ENCODE peak calls at places on chromosomes 5 and 9, in five cellular contexts. L, N, T, Z and Y are unnamed samples.

GRCh38 chr5:63205976-63206375 is 627.4 kb downstream of the LRRC70 start:
- DNase-seq in L (no peak), N (no peak), T (no peak), Z (no peak), Y (no peak)

GRCh38 chr9:134357631-134358025 is 31.4 kb downstream of the RXRA start:
- DNase-seq in L (no peak), N (no peak), T (peak; percentile 61), Z (no peak), Y (no peak)

GRCh38 chr5:101080485-101081240 is 177.6 kb upstream of the ST8SIA4 start:
- DNase-seq in L (no peak), N (no peak), T (no peak), Z (no peak), Y (no peak)

GRCh38 chr9:107755267-107755666 is 265.7 kb upstream of the KLF4 start:
- DNase-seq in L (peak; percentile 25), N (peak; percentile 64), T (peak; percentile 67), Z (peak; percentile 91), Y (no peak)

GRCh38 chr5:14871084-14871572 is 450 bp downstream of the ANKH start:
- DNase-seq in L (no peak), N (peak; percentile 60), T (no peak), Z (no peak), Y (no peak)

GRCh38 chr9:112135706-112136105 is 39.4 kb downstream of the SUSD1 start:
- DNase-seq in L (no peak), N (peak; percentile 65), T (peak; percentile 41), Z (no peak), Y (no peak)

GRCh38 chr5:120538644-120539043 is 74.5 kb downstream of the PRR16 start:
- DNase-seq in L (peak; percentile 49), N (no peak), T (peak; percentile 31), Z (no peak), Y (no peak)

GRCh38 chr9:111857555-111858211 is 38.9 kb upstream of the UGCG start:
- DNase-seq in L (peak; percentile 43), N (no peak), T (peak; percentile 85), Z (no peak), Y (no peak)

GRCh38 chr9:135076876-135077430 is 10.5 kb upstream of the OLFM1 start:
- DNase-seq in L (no peak), N (peak; percentile 21), T (no peak), Z (no peak), Y (no peak)

GRCh38 chr5:7754997-7755596 is 95.8 kb downstream of the CFAP90 start:
- DNase-seq in L (peak; percentile 8), N (peak; percentile 50), T (peak; percentile 24), Z (no peak), Y (no peak)

GRCh38 chr9:102253099-102253498 is 514.7 kb upstream of the GRIN3A start:
- DNase-seq in L (no peak), N (no peak), T (no peak), Z (no peak), Y (no peak)

GRCh38 chr9:126228779-126229444 is 97.7 kb upstream of the MVB12B start:
- DNase-seq in L (peak; percentile 53), N (peak; percentile 82), T (peak; percentile 45), Z (peak; percentile 7), Y (no peak)

GRCh38 chr9:126299706-126300276 is 26.8 kb upstream of the MVB12B start:
- DNase-seq in L (no peak), N (no peak), T (no peak), Z (no peak), Y (no peak)

GRCh38 chr5:107544476-107544875 is 126.3 kb downstream of the EFNA5 start:
- DNase-seq in L (no peak), N (no peak), T (no peak), Z (no peak), Y (no peak)

GRCh38 chr5:40679071-40679997 is at the start of gene PTGER4:
- DNase-seq in L (peak; percentile 84), N (peak; percentile 97), T (peak; percentile 97), Z (peak; percentile 76), Y (no peak)

GRCh38 chr5:147956064-147956841 is 49.9 kb upstream of the C5orf46 start:
- DNase-seq in L (no peak), N (no peak), T (peak; percentile 62), Z (no peak), Y (no peak)

GRCh38 chr5:143213851-143214363 is 189.6 kb downstream of the NR3C1 start:
- DNase-seq in L (no peak), N (no peak), T (no peak), Z (no peak), Y (no peak)

GRCh38 chr5:90381213-90381929 is 28.2 kb downstream of the CETN3 start:
- DNase-seq in L (no peak), N (no peak), T (no peak), Z (no peak), Y (no peak)

GRCh38 chr9:136572003-136572595 is 26.3 kb upstream of the NOTCH1 start:
- DNase-seq in L (peak; percentile 69), N (no peak), T (no peak), Z (peak; percentile 88), Y (no peak)

GRCh38 chr5:140554454-140554853 is 2.8 kb downstream of the SRA1 start:
- DNase-seq in L (peak; percentile 73), N (no peak), T (peak; percentile 45), Z (no peak), Y (no peak)

GRCh38 chr5:140557136-140557805 is at the start of gene SRA1:
- DNase-seq in L (peak; percentile 91), N (peak; percentile 97), T (peak; percentile 87), Z (peak; percentile 38), Y (peak; percentile 41)

GRCh38 chr5:140556438-140556837 is 835 bp downstream of the SRA1 start:
- DNase-seq in L (no peak), N (no peak), T (no peak), Z (no peak), Y (no peak)

GRCh38 chr5:140557965-140558364 is 692 bp upstream of the SRA1 start:
- DNase-seq in L (no peak), N (no peak), T (no peak), Z (no peak), Y (no peak)

GRCh38 chr5:140555747-140556312 is 1.4 kb downstream of the SRA1 start:
- DNase-seq in L (no peak), N (no peak), T (no peak), Z (no peak), Y (no peak)
- H3K4me3 ChIP-seq in L (peak overlapping the region; percentile 84), N (no peak overlapping the region), T (peak overlapping the region; percentile 86), Z (peak overlapping the region; percentile 92), Y (peak overlapping the region; percentile 90)

GRCh38 chr5:125044491-125045282 is 298.2 kb upstream of the ZNF608 start:
- DNase-seq in L (peak; percentile 56), N (no peak), T (no peak), Z (no peak), Y (no peak)
- TF ChIP-seq CTCF in L (no peak), N (no peak), T (no peak), Z (no peak), Y (no peak)

DNA sequence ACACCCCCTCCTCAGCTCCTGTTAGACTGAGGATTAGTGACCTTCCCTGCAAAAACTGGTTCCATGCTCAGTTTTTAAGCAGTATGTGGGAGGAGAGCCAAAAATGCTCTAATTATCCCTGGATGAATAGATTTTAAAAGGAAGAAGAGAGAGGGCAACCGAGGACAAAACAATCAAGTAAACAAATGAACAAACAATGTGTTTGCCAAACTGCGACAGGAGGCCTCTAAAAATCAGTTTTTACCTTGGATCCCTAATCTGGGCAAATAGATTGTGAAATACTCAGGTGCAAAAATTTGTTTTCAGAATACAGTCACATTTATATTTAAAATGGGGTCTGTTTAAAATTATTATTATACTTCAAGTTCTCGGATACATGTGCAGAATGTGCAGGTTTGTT is 8.5 kb downstream of the TAL2 start:
- DNase-seq in L (no peak), N (no peak), T (no peak), Z (no peak), Y (no peak)
- H3K36me3 ChIP-seq in L (no peaks in the 10 kb centered on the region), N (no peaks in the 10 kb centered on the region), T (no peaks in the 10 kb centered on the region), Z (no peaks in the 10 kb centered on the region), Y (no peaks in the 10 kb centered on the region)

GRCh38 chr9:12775963-12776774 is 1.3 kb downstream of the LURAP1L start:
- DNase-seq in L (peak; percentile 88), N (peak; percentile 88), T (peak; percentile 88), Z (peak; percentile 73), Y (no peak)
- H3K4me3 ChIP-seq in L (peak overlapping the region; percentile 78), N (peak overlapping the region; percentile 36), T (peak overlapping the region; percentile 84), Z (peak overlapping the region; percentile 85), Y (peak overlapping the region; percentile 60)

GRCh38 chr5:67053229-67053628 is 143.4 kb downstream of the CD180 start:
- DNase-seq in L (no peak), N (no peak), T (no peak), Z (no peak), Y (no peak)
- TF ChIP-seq CTCF in L (no peak), N (no peak), T (no peak), Z (no peak), Y (no peak)

DNA sequence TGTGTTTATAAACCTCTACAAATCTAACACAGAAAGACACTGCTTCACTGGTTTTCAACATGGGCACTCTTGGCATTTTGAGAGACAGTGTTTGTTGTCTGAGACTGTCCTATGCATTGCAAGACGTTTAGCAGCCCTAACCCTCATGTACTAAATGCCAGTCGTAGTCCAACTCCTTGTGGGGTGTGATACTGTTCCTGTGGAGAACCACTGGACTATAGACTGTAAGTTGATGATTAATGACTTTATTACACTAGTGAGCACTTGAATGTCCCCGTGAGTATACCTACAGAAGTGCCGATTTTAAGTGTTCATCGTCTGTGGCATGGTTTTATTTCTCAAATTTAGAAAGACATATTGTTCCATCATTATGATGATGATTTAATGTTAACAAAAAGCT is 46.2 kb downstream of the RECK start:
- DNase-seq in L (no peak), N (no peak), T (no peak), Z (no peak), Y (no peak)
- H3K36me3 ChIP-seq in L (no peaks in the 10 kb centered on the region), N (no peaks in the 10 kb centered on the region), T (no peaks in the 10 kb centered on the region), Z (no peaks in the 10 kb centered on the region), Y (peaks cover 22% of the 10 kb centered on the region)

GRCh38 chr9:75941577-75942311 is 51.3 kb downstream of the PCSK5 start:
- DNase-seq in L (no peak), N (no peak), T (no peak), Z (no peak), Y (no peak)

GRCh38 chr9:75937859-75938258 is 47.4 kb downstream of the PCSK5 start:
- DNase-seq in L (no peak), N (no peak), T (no peak), Z (no peak), Y (no peak)

GRCh38 chr9:75935606-75936005 is 45.1 kb downstream of the PCSK5 start:
- DNase-seq in L (no peak), N (no peak), T (no peak), Z (no peak), Y (no peak)

GRCh38 chr9:75941066-75941465 is 50.6 kb downstream of the PCSK5 start:
- DNase-seq in L (no peak), N (no peak), T (peak; percentile 94), Z (no peak), Y (no peak)

GRCh38 chr9:75939712-75940111 is 49.2 kb downstream of the PCSK5 start:
- DNase-seq in L (no peak), N (no peak), T (no peak), Z (no peak), Y (no peak)
- H3K4me3 ChIP-seq in L (no peak overlapping the region), N (no peak overlapping the region), T (no peak overlapping the region), Z (no peak overlapping the region), Y (no peak overlapping the region)

GRCh38 chr5:146947181-146947941 is 68.8 kb upstream of the PPP2R2B start:
- DNase-seq in L (no peak), N (no peak), T (peak; percentile 11), Z (no peak), Y (no peak)
- TF ChIP-seq CTCF in L (peak; percentile 49), N (no peak), T (peak; percentile 57), Z (peak; percentile 36), Y (peak; percentile 23)

GRCh38 chr9:133352635-133353340 is 3.5 kb downstream of the SURF1 start:
- DNase-seq in L (no peak), N (no peak), T (no peak), Z (no peak), Y (no peak)
- H3K36me3 ChIP-seq in L (peaks cover 54% of the 10 kb centered on the region), N (peaks cover 3% of the 10 kb centered on the region), T (peaks cover 34% of the 10 kb centered on the region), Z (peaks cover 10% of the 10 kb centered on the region), Y (peaks cover 26% of the 10 kb centered on the region)